ENCODE peak calls at places on chromosomes 16 and 17, in eight cellular contexts. J is heart right ventricle; W is WTC11; Z is mesenteric fat pad; N is Karpas-422; O is fibroblast of mammary gland; C is activated effector memory CD4-positive, alpha-beta T cell treated with Interleukin-2 at 50 U/mL for 16 hours; I is activated CD4-positive, alpha-beta T cell treated with anti-CD3 and anti-CD28 coated beads for 24 hours. T is an unnamed sample.

GRCh38 chr17:65558683-65559311 is 2.7 kb downstream of the AXIN2 start:
- DNase-seq in J (no peak), W (peak), Z (no peak), N (no peak), O (no peak), C (no peak), I (no peak), T (no peak)

GRCh38 chr16:4090476-4090875 is 25.8 kb downstream of the ADCY9 start:
- DNase-seq in J (peak), W (no peak), Z (no peak), N (no peak), O (no peak), C (no peak), I (no peak), T (peak)

GRCh38 chr16:50972899-50973298 is 178.2 kb downstream of the SALL1 start:
- DNase-seq in J (no peak), W (no peak), Z (no peak), N (no peak), O (no peak), C (no peak), I (no peak), T (no peak)

GRCh38 chr16:69126221-69126620 is 6.2 kb downstream of the CHTF8 start:
- DNase-seq in J (no peak), W (no peak), Z (no peak), N (no peak), O (no peak), C (no peak), I (no peak), T (peak)

GRCh38 chr17:8163978-8164814 is 1.4 kb upstream of the VAMP2 start:
- DNase-seq in J (peak), W (no peak), Z (no peak), N (peak), O (peak), C (peak), I (peak), T (no peak)

GRCh38 chr16:1895068-1895467 is 23.1 kb upstream of the MEIOB start:
- DNase-seq in J (no peak), W (no peak), Z (no peak), N (no peak), O (no peak), C (no peak), I (no peak), T (no peak)

GRCh38 chr17:30186761-30187160 is 48.7 kb downstream of the SLC6A4 start:
- DNase-seq in J (no peak), W (no peak), Z (no peak), N (no peak), O (no peak), C (no peak), I (no peak), T (no peak)

GRCh38 chr16:11307639-11308492 is 26.7 kb upstream of the PRM1 start:
- DNase-seq in J (no peak), W (no peak), Z (no peak), N (no peak), O (no peak), C (no peak), I (no peak), T (no peak)

GRCh38 chr17:9057310-9057709 is 36.0 kb downstream of the NTN1 start:
- DNase-seq in J (no peak), W (no peak), Z (no peak), N (no peak), O (no peak), C (no peak), I (no peak), T (no peak)

GRCh38 chr17:10527419-10527818 is 9.1 kb upstream of the MYH1 start:
- DNase-seq in J (no peak), W (no peak), Z (no peak), N (no peak), O (peak), C (no peak), I (no peak), T (no peak)

GRCh38 chr17:39619786-39620101 is 7.0 kb upstream of the PPP1R1B start:
- DNase-seq in J (no peak), W (no peak), Z (no peak), N (no peak), O (no peak), C (no peak), I (no peak), T (no peak)

GRCh38 chr16:88355389-88356123 is 27.2 kb upstream of the ZNF469 start:
- DNase-seq in J (no peak), W (no peak), Z (no peak), N (no peak), O (no peak), C (no peak), I (no peak), T (peak)

GRCh38 chr16:78763821-78764440 is 664.5 kb downstream of the WWOX start:
- DNase-seq in J (no peak), W (no peak), Z (no peak), N (no peak), O (no peak), C (no peak), I (no peak), T (no peak)

GRCh38 chr16:68472581-68472980 is 24.3 kb upstream of the SMPD3 start:
- DNase-seq in J (no peak), W (no peak), Z (peak), N (no peak), O (no peak), C (no peak), I (no peak), T (no peak)